ENCODE peak calls at places on chromosomes 7 and 10, in eight cellular contexts. Y is H1, I is GM23338, P is RWPE1, H is tibial nerve, A is natural killer cell, S is GM10248, K is sigmoid colon. N is an unnamed sample.
A peak's percentile ranks its signal among the peaks of the same experiment; 100 is the strongest.

GRCh38 chr10:133537551-133538545 is 10.7 kb downstream of the CYP2E1 start:
- DNase-seq in Y (no peak), I (no peak), S (no peak), P (no peak), A (no peak), H (no peak), K (no peak), N (no peak)

GRCh38 chr10:33136781-33137180 is 178.8 kb upstream of the ITGB1 start:
- DNase-seq in A (no peak), P (peak; percentile 57), K (no peak), I (no peak), S (no peak), Y (no peak), H (no peak), N (no peak)

GRCh38 chr7:95396136-95397032 is at the start of gene PON3:
- DNase-seq in Y (peak; percentile 56), H (no peak), I (peak; percentile 90), S (peak; percentile 15), A (no peak), K (peak; percentile 68), P (peak; percentile 30), N (no peak)

GRCh38 chr7:28953628-28954027 is 4.5 kb downstream of the TRIL start:
- DNase-seq in P (no peak), A (no peak), H (no peak), Y (no peak), I (no peak), K (no peak), S (no peak), N (no peak)

GRCh38 chr10:90587081-90587491 is 270.8 kb downstream of the HTR7 start:
- DNase-seq in P (peak; percentile 64), H (no peak), K (no peak), Y (no peak), A (no peak), I (no peak), S (no peak), N (no peak)

GRCh38 chr10:75111906-75112703 is 649 bp downstream of the SAMD8 start:
- DNase-seq in S (peak; percentile 63), I (peak; percentile 76), Y (peak; percentile 74), K (peak; percentile 86), A (peak; percentile 30), P (peak; percentile 78), H (no peak), N (peak; percentile 68)

GRCh38 chr7:155166108-155166507 is 96.0 kb downstream of the HTR5A start:
- DNase-seq in A (no peak), I (no peak), S (no peak), P (no peak), H (no peak), K (no peak), Y (no peak), N (no peak)

GRCh38 chr7:118110178-118110577 is 73.8 kb upstream of the LSM8 start:
- DNase-seq in S (no peak), K (no peak), H (no peak), I (no peak), Y (no peak), A (no peak), P (no peak), N (no peak)

GRCh38 chr7:79317728-79318127 is 135.7 kb downstream of the MAGI2 start:
- DNase-seq in I (peak; percentile 74), S (no peak), A (no peak), Y (no peak), K (no peak), H (no peak), P (peak; percentile 72), N (no peak)

GRCh38 chr10:122285506-122286444 is 14.7 kb downstream of the BTBD16 start:
- DNase-seq in K (peak; percentile 55), Y (no peak), I (no peak), P (no peak), A (no peak), H (no peak), S (no peak), N (no peak)

GRCh38 chr10:5234106-5234877 is 37.7 kb downstream of the AKR1C4 start:
- DNase-seq in I (no peak), H (no peak), Y (no peak), A (no peak), P (peak; percentile 73), S (no peak), K (no peak), N (no peak)

GRCh38 chr7:112505495-112505894 is 24.7 kb downstream of the LSMEM1 start:
- DNase-seq in K (no peak), A (no peak), P (no peak), Y (no peak), I (no peak), H (no peak), S (no peak), N (no peak)

GRCh38 chr10:31603245-31604087 is 284.4 kb downstream of the ZEB1 start:
- DNase-seq in P (peak; percentile 97), I (peak; percentile 99), S (peak; percentile 98), K (peak; percentile 98), H (peak; percentile 93), A (peak; percentile 53), Y (peak; percentile 96), N (peak; percentile 99)

GRCh38 chr7:70736715-70737460 is 395.1 kb upstream of the GALNT17 start:
- DNase-seq in S (no peak), H (no peak), K (no peak), Y (peak; percentile 32), I (peak; percentile 39), A (no peak), P (peak; percentile 72), N (no peak)

GRCh38 chr10:55979203-55979602 is 381.9 kb downstream of the ZWINT start:
- DNase-seq in K (no peak), S (no peak), I (peak; percentile 72), Y (no peak), H (no peak), A (no peak), P (no peak), N (no peak)

GRCh38 chr7:79658304-79658703 is 204.8 kb upstream of the MAGI2 start:
- DNase-seq in P (no peak), Y (no peak), S (no peak), H (no peak), K (no peak), A (no peak), I (no peak), N (no peak)

GRCh38 chr7:127928852-127929251 is 102.4 kb downstream of the LRRC4 start:
- DNase-seq in Y (no peak), H (no peak), P (no peak), I (no peak), S (peak; percentile 15), K (no peak), A (no peak), N (no peak)

DNA sequence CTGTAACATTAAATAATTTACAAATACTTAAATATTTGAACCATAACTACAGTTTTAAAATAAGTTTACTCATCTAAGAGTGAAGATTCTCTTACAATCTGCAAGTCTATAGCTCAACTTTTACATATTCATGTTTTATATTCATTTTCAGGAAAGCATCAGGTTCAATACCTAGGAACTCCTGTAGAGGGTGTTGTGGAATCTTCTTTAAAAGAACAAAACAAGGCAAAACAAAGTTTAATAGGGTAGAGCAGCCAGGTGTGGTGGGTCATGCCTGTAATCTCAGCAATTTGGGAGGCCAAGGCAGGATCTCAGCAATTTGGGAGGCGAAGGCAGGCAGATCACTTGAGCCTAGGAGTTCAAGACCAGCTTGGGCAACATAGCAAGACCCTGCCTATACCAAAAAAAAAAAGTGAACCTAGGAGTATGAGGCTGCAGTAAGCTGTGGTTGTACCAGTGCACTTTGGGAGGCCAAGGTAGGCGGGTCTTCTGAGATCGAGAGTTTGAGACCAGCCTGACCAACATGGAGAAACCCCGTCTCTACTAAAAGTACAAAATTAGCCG is 45.1 kb downstream of the ST8SIA6 start:
- DNase-seq in A (no peak), S (no peak), Y (no peak), H (no peak), I (peak; percentile 70), P (no peak), K (no peak), N (no peak)
- TF ChIP-seq CTCF in A (no peak), S (peak; percentile 27), Y (peak; percentile 45), H (no peak), I (peak; percentile 73), P (peak; percentile 46), K (no peak), N (no peak)

DNA sequence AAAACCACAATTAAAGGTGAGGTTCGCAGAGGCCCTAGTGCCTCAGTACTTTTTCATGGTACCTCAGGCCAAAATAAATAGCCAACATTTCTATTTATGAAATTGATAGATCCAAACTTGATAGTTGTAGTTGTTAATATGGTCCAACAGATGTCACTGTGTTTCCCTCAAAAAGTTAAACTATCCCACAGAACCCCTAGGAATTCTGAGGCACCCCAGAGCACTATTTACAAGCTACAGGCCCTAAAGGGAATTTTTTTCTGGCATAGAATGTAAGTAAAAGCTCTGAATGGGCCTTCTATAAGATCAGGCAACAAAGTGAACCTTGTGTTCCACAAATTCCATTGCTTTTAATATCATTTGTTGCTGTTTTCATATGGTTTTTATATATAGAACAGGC is 3.8 kb upstream of the ARL4A start:
- DNase-seq in K (no peak), P (peak; percentile 30), S (no peak), H (no peak), I (peak; percentile 66), A (no peak), Y (no peak), N (no peak)
- TF ChIP-seq CTCF in K (no peak), P (peak; percentile 62), S (no peak), H (peak; percentile 17), I (peak; percentile 59), A (no peak), Y (peak; percentile 39), N (no peak)

GRCh38 chr7:91866599-91867148 is 13.8 kb downstream of the MTERF1 start:
- DNase-seq in K (no peak), I (no peak), H (no peak), P (no peak), A (no peak), S (no peak), Y (no peak), N (no peak)
- TF ChIP-seq CTCF in K (no peak), I (no peak), H (no peak), P (no peak), A (no peak), S (no peak), Y (no peak), N (no peak)

DNA sequence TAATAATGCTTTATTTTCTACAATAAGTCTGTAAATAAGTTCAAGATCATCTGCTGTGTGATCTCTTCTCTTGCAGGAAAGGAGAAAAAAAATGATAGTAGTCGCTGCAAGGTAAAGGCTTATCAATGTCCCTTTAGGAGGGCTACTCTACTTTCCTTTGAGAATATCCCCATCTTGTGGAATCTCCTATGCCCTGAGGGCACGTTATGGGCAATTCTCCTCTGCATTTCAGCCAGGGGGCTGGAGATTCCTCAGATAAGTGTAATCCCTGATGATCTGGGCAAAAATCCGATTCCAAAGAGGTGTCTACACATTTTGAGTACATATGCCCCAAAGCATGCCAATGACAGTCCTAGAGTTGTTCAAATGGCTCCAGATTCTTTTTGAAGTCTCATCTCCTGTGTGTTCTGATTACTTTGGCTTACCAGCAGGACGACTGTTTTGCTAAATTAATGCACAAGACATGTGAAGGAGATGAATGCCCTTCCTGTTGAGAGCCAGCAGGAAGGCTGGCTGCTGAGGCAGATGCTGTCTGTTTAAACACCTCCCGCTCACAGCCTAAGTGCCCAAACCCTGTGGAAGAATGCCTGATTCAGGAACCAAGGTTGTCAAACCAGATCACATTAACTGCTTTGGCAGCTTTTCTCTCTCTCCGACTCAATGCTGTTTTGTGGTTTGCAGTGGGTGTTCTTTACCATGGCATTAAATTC is 171.2 kb upstream of the COL1A2 start:
- DNase-seq in Y (peak; percentile 61), I (peak; percentile 82), K (no peak), S (no peak), H (no peak), A (no peak), P (peak; percentile 27), N (no peak)
- TF ChIP-seq CTCF in Y (peak; percentile 57), I (peak; percentile 70), K (no peak), S (peak; percentile 32), H (no peak), A (no peak), P (no peak), N (no peak)